ENCODE peak calls at places on chromosomes 16 and 17, in four cellular contexts. C, F, U and A are unnamed samples.
A peak's percentile ranks its signal among the peaks of the same experiment; 100 is the strongest.

GRCh38 chr17:35191001-35191695 is 3.0 kb downstream of the SLC35G3 start:
- DNase-seq in C (no peak), F (no peak), U (no peak), A (no peak)

GRCh38 chr16:67170168-67170947 is at the start of gene NOL3:
- DNase-seq in C (no peak), F (no peak), U (peak; percentile 72), A (peak; percentile 89)

GRCh38 chr17:80035937-80036714 is at the start of gene CCDC40:
- DNase-seq in C (peak; percentile 81), F (peak; percentile 70), U (peak; percentile 58), A (peak; percentile 84)

GRCh38 chr17:929547-929946 is 50.0 kb downstream of the NXN start:
- DNase-seq in C (no peak), F (no peak), U (no peak), A (no peak)

GRCh38 chr16:1537763-1538289 is 4.4 kb downstream of the TMEM204 start:
- DNase-seq in C (no peak), F (peak; percentile 33), U (no peak), A (no peak)

GRCh38 chr16:58049697-58050185 is 24.2 kb downstream of the MMP15 start:
- DNase-seq in C (no peak), F (no peak), U (no peak), A (peak; percentile 52)

GRCh38 chr17:412211-413015 is 59.8 kb upstream of the RPH3AL start:
- DNase-seq in C (peak; percentile 53), F (peak; percentile 60), U (peak; percentile 68), A (peak; percentile 63)

GRCh38 chr16:87383522-87384161 is at the start of gene FBXO31:
- DNase-seq in C (peak; percentile 96), F (peak; percentile 89), U (peak; percentile 90), A (peak; percentile 78)

GRCh38 chr16:81424761-81425160 is 19.8 kb upstream of the CMIP start:
- DNase-seq in C (no peak), F (no peak), U (no peak), A (no peak)

GRCh38 chr17:39604911-39605491 is 2.7 kb downstream of the NEUROD2 start:
- DNase-seq in C (no peak), F (no peak), U (no peak), A (no peak)

GRCh38 chr16:17977260-17977659 is 359.3 kb downstream of the NPIPA8 start:
- DNase-seq in C (no peak), F (no peak), U (no peak), A (no peak)

GRCh38 chr16:57260294-57260929 is 15.4 kb downstream of the ARL2BP start:
- DNase-seq in C (peak; percentile 81), F (no peak), U (peak; percentile 57), A (no peak)

GRCh38 chr16:83296505-83296904 is 511.3 kb upstream of the HSBP1 start:
- DNase-seq in C (no peak), F (no peak), U (peak; percentile 1), A (no peak)

GRCh38 chr17:81251943-81252301 is 12.8 kb downstream of the NDUFAF8 start:
- DNase-seq in C (no peak), F (no peak), U (no peak), A (no peak)

GRCh38 chr17:4230142-4230541 is 33.6 kb downstream of the ANKFY1 start:
- DNase-seq in C (no peak), F (no peak), U (peak; percentile 99), A (peak; percentile 41)

GRCh38 chr16:54296543-54296942 is 10.0 kb upstream of the IRX3 start:
- DNase-seq in C (no peak), F (no peak), U (no peak), A (no peak)

GRCh38 chr16:1428511-1428910 is 2.4 kb upstream of the PERCC1 start:
- DNase-seq in C (no peak), F (peak; percentile 19), U (peak; percentile 26), A (no peak)

GRCh38 chr16:84836234-84836647 is 16.5 kb downstream of the CRISPLD2 start:
- DNase-seq in C (peak; percentile 51), F (no peak), U (peak; percentile 100), A (peak; percentile 94)